ENCODE peak calls at places on chromosomes 13 and 19, in nine cellular contexts. B, U, J, L, I, V, R, N and W are unnamed samples.

GRCh38 chr13:111658150-111659100 is 338.0 kb downstream of the TEX29 start:
- DNase-seq in R (no peak), J (no peak), I (no peak), V (no peak), N (no peak), U (no peak), B (no peak), L (peak), W (peak)

GRCh38 chr13:91758724-91759123 is 360.3 kb downstream of the GPC5 start:
- DNase-seq in V (no peak), I (no peak), B (no peak), J (no peak), L (no peak), R (no peak), N (no peak), U (no peak), W (no peak)

GRCh38 chr19:54399189-54399588 is 16.1 kb upstream of the TTYH1 start:
- DNase-seq in N (no peak), I (no peak), J (no peak), U (no peak), R (no peak), B (no peak), L (no peak), V (no peak), W (no peak)

GRCh38 chr19:50792852-50793250 is 2.6 kb downstream of the ACP4 start:
- DNase-seq in B (no peak), V (no peak), J (no peak), N (no peak), I (no peak), L (no peak), R (no peak), U (no peak), W (no peak)

GRCh38 chr19:47107201-47107952 is 6.2 kb downstream of the ZC3H4 start:
- DNase-seq in J (no peak), I (no peak), R (no peak), L (no peak), N (no peak), V (no peak), B (no peak), U (peak), W (no peak)

GRCh38 chr19:18922228-18922985 is 2.9 kb downstream of the DDX49 start:
- DNase-seq in V (no peak), R (no peak), U (no peak), B (no peak), N (no peak), J (no peak), I (no peak), L (no peak), W (no peak)

GRCh38 chr13:73194310-73194709 is 135.5 kb downstream of the KLF5 start:
- DNase-seq in L (no peak), R (no peak), B (no peak), J (no peak), V (no peak), U (no peak), I (peak), N (no peak), W (no peak)

GRCh38 chr19:18112989-18113478 is 15.5 kb downstream of the MAST3 start:
- DNase-seq in I (peak), R (peak), L (peak), J (peak), U (peak), V (no peak), B (peak), N (peak), W (peak)

GRCh38 chr19:45469835-45470146 is 2.0 kb downstream of the FOSB start:
- DNase-seq in I (peak), U (no peak), R (no peak), L (no peak), B (peak), V (no peak), N (no peak), J (no peak), W (peak)

GRCh38 chr13:24680258-24680920 is at the start of gene ATP12A:
- DNase-seq in U (peak), B (peak), J (peak), L (peak), R (no peak), I (peak), V (no peak), N (no peak), W (peak)

GRCh38 chr19:29093553-29093908 is 119.4 kb downstream of the UQCRFS1 start:
- DNase-seq in V (no peak), N (no peak), L (no peak), I (no peak), U (no peak), R (no peak), B (no peak), J (no peak), W (no peak)

GRCh38 chr19:51094696-51095279 is 12.1 kb upstream of the KLK14 start:
- DNase-seq in V (no peak), I (no peak), N (peak), R (no peak), B (peak), J (no peak), U (peak), L (peak), W (peak)

GRCh38 chr19:33274663-33275558 is 27.4 kb downstream of the CEBPA start:
- DNase-seq in U (no peak), J (no peak), N (no peak), L (no peak), V (no peak), B (no peak), R (no peak), I (no peak), W (no peak)

GRCh38 chr13:52600666-52601065 is 41.6 kb upstream of the HNRNPA1L2 start:
- DNase-seq in V (no peak), R (no peak), U (no peak), L (no peak), B (no peak), N (peak), J (no peak), I (no peak), W (no peak)

GRCh38 chr13:30293995-30294394 is 13.4 kb downstream of the KATNAL1 start:
- DNase-seq in B (no peak), L (no peak), R (no peak), V (no peak), U (no peak), J (no peak), I (no peak), N (no peak), W (no peak)

GRCh38 chr13:75319244-75319643 is 162.7 kb downstream of the TBC1D4 start:
- DNase-seq in B (no peak), V (no peak), N (peak), J (no peak), R (peak), I (no peak), U (no peak), L (no peak), W (no peak)

GRCh38 chr19:10286803-10287737 is at the start of gene ICAM4:
- DNase-seq in R (no peak), B (no peak), U (no peak), N (no peak), L (no peak), J (no peak), V (no peak), I (peak), W (peak)

GRCh38 chr13:25923217-25924085 is 128.4 kb downstream of the SHISA2 start:
- DNase-seq in U (no peak), N (no peak), V (no peak), R (no peak), L (no peak), J (no peak), B (no peak), I (no peak), W (no peak)